ENCODE peak calls at places on chromosome 19, in seven cellular contexts. One of them, this sample, is unnamed.

GRCh38 chr19:32519023-32519422 is 62.0 kb upstream of the PDCD5 start:
- DNase-seq in GM12865: peak
- DNase-seq in HepG2: no peak
- DNase-seq in foreskin fibroblast: no peak
- DNase-seq in activated gamma-delta T cell treated with anti-CD3 and anti-CD28 coated beads, Interleukin-2, amount 50 U/mL, for 16 hours: no peak
- DNase-seq in colonic mucosa: no peak
- DNase-seq in NCI-H774: no peak
- DNase-seq in this sample: no peak

GRCh38 chr19:39327990-39328705 is 7.5 kb upstream of the LRFN1 start:
- DNase-seq in GM12865: peak
- DNase-seq in HepG2: peak
- DNase-seq in NCI-H774: peak
- DNase-seq in activated gamma-delta T cell treated with anti-CD3 and anti-CD28 coated beads, Interleukin-2, amount 50 U/mL, for 16 hours: peak
- DNase-seq in foreskin fibroblast: peak
- DNase-seq in colonic mucosa: peak
- DNase-seq in this sample: peak

GRCh38 chr19:8209111-8209964 is at the start of gene CERS4:
- DNase-seq in colonic mucosa: peak
- DNase-seq in GM12865: peak
- DNase-seq in activated gamma-delta T cell treated with anti-CD3 and anti-CD28 coated beads, Interleukin-2, amount 50 U/mL, for 16 hours: peak
- DNase-seq in foreskin fibroblast: no peak
- DNase-seq in NCI-H774: peak
- DNase-seq in HepG2: peak
- DNase-seq in this sample: peak

GRCh38 chr19:53608381-53608780 is 23.4 kb upstream of the DPRX start:
- DNase-seq in GM12865: no peak
- DNase-seq in NCI-H774: no peak
- DNase-seq in foreskin fibroblast: no peak
- DNase-seq in colonic mucosa: no peak
- DNase-seq in HepG2: no peak
- DNase-seq in activated gamma-delta T cell treated with anti-CD3 and anti-CD28 coated beads, Interleukin-2, amount 50 U/mL, for 16 hours: no peak
- DNase-seq in this sample: no peak

GRCh38 chr19:54325194-54325621 is 12.2 kb upstream of the LILRA5 start:
- DNase-seq in HepG2: peak
- DNase-seq in activated gamma-delta T cell treated with anti-CD3 and anti-CD28 coated beads, Interleukin-2, amount 50 U/mL, for 16 hours: peak
- DNase-seq in foreskin fibroblast: peak
- DNase-seq in GM12865: peak
- DNase-seq in colonic mucosa: peak
- DNase-seq in NCI-H774: no peak
- DNase-seq in this sample: peak

GRCh38 chr19:50206191-50206590 is 2.8 kb downstream of the MYH14 start:
- DNase-seq in activated gamma-delta T cell treated with anti-CD3 and anti-CD28 coated beads, Interleukin-2, amount 50 U/mL, for 16 hours: no peak
- DNase-seq in NCI-H774: no peak
- DNase-seq in colonic mucosa: peak
- DNase-seq in foreskin fibroblast: no peak
- DNase-seq in GM12865: no peak
- DNase-seq in HepG2: no peak
- DNase-seq in this sample: no peak

GRCh38 chr19:49565261-49565660 is 15.1 kb downstream of the NOSIP start:
- DNase-seq in colonic mucosa: peak
- DNase-seq in NCI-H774: no peak
- DNase-seq in GM12865: no peak
- DNase-seq in HepG2: no peak
- DNase-seq in foreskin fibroblast: no peak
- DNase-seq in activated gamma-delta T cell treated with anti-CD3 and anti-CD28 coated beads, Interleukin-2, amount 50 U/mL, for 16 hours: no peak
- DNase-seq in this sample: no peak

GRCh38 chr19:40721936-40722661 is 5.2 kb downstream of the ITPKC start:
- DNase-seq in colonic mucosa: no peak
- DNase-seq in foreskin fibroblast: no peak
- DNase-seq in GM12865: no peak
- DNase-seq in activated gamma-delta T cell treated with anti-CD3 and anti-CD28 coated beads, Interleukin-2, amount 50 U/mL, for 16 hours: no peak
- DNase-seq in HepG2: no peak
- DNase-seq in NCI-H774: no peak
- DNase-seq in this sample: no peak

GRCh38 chr19:46950526-46951235 is 69.0 kb upstream of the NPAS1 start:
- DNase-seq in colonic mucosa: no peak
- DNase-seq in GM12865: peak
- DNase-seq in NCI-H774: no peak
- DNase-seq in activated gamma-delta T cell treated with anti-CD3 and anti-CD28 coated beads, Interleukin-2, amount 50 U/mL, for 16 hours: no peak
- DNase-seq in foreskin fibroblast: no peak
- DNase-seq in HepG2: no peak
- DNase-seq in this sample: no peak

GRCh38 chr19:47012620-47013019 is 7.0 kb upstream of the NPAS1 start:
- DNase-seq in activated gamma-delta T cell treated with anti-CD3 and anti-CD28 coated beads, Interleukin-2, amount 50 U/mL, for 16 hours: no peak
- DNase-seq in NCI-H774: no peak
- DNase-seq in HepG2: no peak
- DNase-seq in colonic mucosa: no peak
- DNase-seq in foreskin fibroblast: no peak
- DNase-seq in GM12865: no peak
- DNase-seq in this sample: no peak

GRCh38 chr19:39264306-39265290 is 3.6 kb upstream of the IFNL2 start:
- DNase-seq in HepG2: no peak
- DNase-seq in NCI-H774: no peak
- DNase-seq in foreskin fibroblast: no peak
- DNase-seq in colonic mucosa: no peak
- DNase-seq in GM12865: no peak
- DNase-seq in activated gamma-delta T cell treated with anti-CD3 and anti-CD28 coated beads, Interleukin-2, amount 50 U/mL, for 16 hours: no peak
- DNase-seq in this sample: no peak

GRCh38 chr19:20334760-20335159 is 167.7 kb downstream of the ZNF486 start:
- DNase-seq in GM12865: no peak
- DNase-seq in foreskin fibroblast: no peak
- DNase-seq in colonic mucosa: no peak
- DNase-seq in HepG2: no peak
- DNase-seq in NCI-H774: no peak
- DNase-seq in activated gamma-delta T cell treated with anti-CD3 and anti-CD28 coated beads, Interleukin-2, amount 50 U/mL, for 16 hours: no peak
- DNase-seq in this sample: no peak

GRCh38 chr19:7873304-7874079 is 698 bp downstream of the PRR36 start:
- DNase-seq in foreskin fibroblast: no peak
- DNase-seq in GM12865: no peak
- DNase-seq in colonic mucosa: no peak
- DNase-seq in NCI-H774: no peak
- DNase-seq in activated gamma-delta T cell treated with anti-CD3 and anti-CD28 coated beads, Interleukin-2, amount 50 U/mL, for 16 hours: no peak
- DNase-seq in HepG2: no peak
- DNase-seq in this sample: no peak

GRCh38 chr19:19538077-19538764 is at the start of gene CILP2:
- DNase-seq in colonic mucosa: peak
- DNase-seq in activated gamma-delta T cell treated with anti-CD3 and anti-CD28 coated beads, Interleukin-2, amount 50 U/mL, for 16 hours: no peak
- DNase-seq in foreskin fibroblast: no peak
- DNase-seq in GM12865: no peak
- DNase-seq in NCI-H774: peak
- DNase-seq in HepG2: no peak
- DNase-seq in this sample: peak

GRCh38 chr19:33233056-33233873 is 7.6 kb upstream of the SLC7A10 start:
- DNase-seq in foreskin fibroblast: no peak
- DNase-seq in HepG2: no peak
- DNase-seq in activated gamma-delta T cell treated with anti-CD3 and anti-CD28 coated beads, Interleukin-2, amount 50 U/mL, for 16 hours: no peak
- DNase-seq in colonic mucosa: no peak
- DNase-seq in NCI-H774: no peak
- DNase-seq in GM12865: no peak
- DNase-seq in this sample: no peak

GRCh38 chr19:32868206-32868950 is 1.2 kb downstream of the SLC7A9 start:
- DNase-seq in activated gamma-delta T cell treated with anti-CD3 and anti-CD28 coated beads, Interleukin-2, amount 50 U/mL, for 16 hours: no peak
- DNase-seq in NCI-H774: no peak
- DNase-seq in HepG2: no peak
- DNase-seq in GM12865: no peak
- DNase-seq in foreskin fibroblast: no peak
- DNase-seq in colonic mucosa: no peak
- DNase-seq in this sample: no peak

GRCh38 chr19:31261651-31262331 is 87.4 kb downstream of the TSHZ3 start:
- DNase-seq in GM12865: no peak
- DNase-seq in activated gamma-delta T cell treated with anti-CD3 and anti-CD28 coated beads, Interleukin-2, amount 50 U/mL, for 16 hours: no peak
- DNase-seq in colonic mucosa: peak
- DNase-seq in HepG2: no peak
- DNase-seq in foreskin fibroblast: no peak
- DNase-seq in NCI-H774: no peak
- DNase-seq in this sample: no peak

GRCh38 chr19:6873708-6874431 is 13.5 kb upstream of the ADGRE1 start:
- DNase-seq in colonic mucosa: peak
- DNase-seq in NCI-H774: no peak
- DNase-seq in foreskin fibroblast: no peak
- DNase-seq in HepG2: no peak
- DNase-seq in GM12865: no peak
- DNase-seq in activated gamma-delta T cell treated with anti-CD3 and anti-CD28 coated beads, Interleukin-2, amount 50 U/mL, for 16 hours: no peak
- DNase-seq in this sample: no peak

GRCh38 chr19:46932346-46932745 is 71.5 kb downstream of the ARHGAP35 start:
- DNase-seq in activated gamma-delta T cell treated with anti-CD3 and anti-CD28 coated beads, Interleukin-2, amount 50 U/mL, for 16 hours: no peak
- DNase-seq in GM12865: no peak
- DNase-seq in colonic mucosa: no peak
- DNase-seq in NCI-H774: no peak
- DNase-seq in foreskin fibroblast: no peak
- DNase-seq in HepG2: no peak
- DNase-seq in this sample: no peak

GRCh38 chr19:2207991-2208860 is 27.9 kb downstream of the PLEKHJ1 start:
- DNase-seq in activated gamma-delta T cell treated with anti-CD3 and anti-CD28 coated beads, Interleukin-2, amount 50 U/mL, for 16 hours: no peak
- DNase-seq in GM12865: peak
- DNase-seq in colonic mucosa: peak
- DNase-seq in NCI-H774: no peak
- DNase-seq in HepG2: no peak
- DNase-seq in foreskin fibroblast: peak
- DNase-seq in this sample: no peak

GRCh38 chr19:2014731-2015610 is 543 bp downstream of the BTBD2 start:
- DNase-seq in foreskin fibroblast: no peak
- DNase-seq in NCI-H774: no peak
- DNase-seq in colonic mucosa: no peak
- DNase-seq in HepG2: no peak
- DNase-seq in GM12865: peak
- DNase-seq in activated gamma-delta T cell treated with anti-CD3 and anti-CD28 coated beads, Interleukin-2, amount 50 U/mL, for 16 hours: no peak
- DNase-seq in this sample: peak

GRCh38 chr19:41563847-41564514 is 12.0 kb upstream of the CEACAM21 start:
- DNase-seq in GM12865: peak
- DNase-seq in foreskin fibroblast: no peak
- DNase-seq in activated gamma-delta T cell treated with anti-CD3 and anti-CD28 coated beads, Interleukin-2, amount 50 U/mL, for 16 hours: no peak
- DNase-seq in colonic mucosa: no peak
- DNase-seq in NCI-H774: no peak
- DNase-seq in HepG2: no peak
- DNase-seq in this sample: peak

GRCh38 chr19:3404324-3405260 is 38.2 kb downstream of the NFIC start:
- DNase-seq in activated gamma-delta T cell treated with anti-CD3 and anti-CD28 coated beads, Interleukin-2, amount 50 U/mL, for 16 hours: no peak
- DNase-seq in colonic mucosa: peak
- DNase-seq in NCI-H774: no peak
- DNase-seq in GM12865: no peak
- DNase-seq in HepG2: no peak
- DNase-seq in foreskin fibroblast: peak
- DNase-seq in this sample: no peak

GRCh38 chr19:16202320-16203255 is 4.9 kb downstream of the AP1M1 start:
- DNase-seq in HepG2: no peak
- DNase-seq in GM12865: peak
- DNase-seq in NCI-H774: no peak
- DNase-seq in foreskin fibroblast: peak
- DNase-seq in colonic mucosa: no peak
- DNase-seq in activated gamma-delta T cell treated with anti-CD3 and anti-CD28 coated beads, Interleukin-2, amount 50 U/mL, for 16 hours: no peak
- DNase-seq in this sample: no peak

GRCh38 chr19:10884273-10884672 is 12.9 kb downstream of the CARM1 start:
- DNase-seq in HepG2: no peak
- DNase-seq in NCI-H774: no peak
- DNase-seq in GM12865: no peak
- DNase-seq in foreskin fibroblast: peak
- DNase-seq in activated gamma-delta T cell treated with anti-CD3 and anti-CD28 coated beads, Interleukin-2, amount 50 U/mL, for 16 hours: no peak
- DNase-seq in colonic mucosa: no peak
- DNase-seq in this sample: no peak

GRCh38 chr19:17183271-17183757 is 31.8 kb upstream of the USE1 start:
- DNase-seq in foreskin fibroblast: no peak
- DNase-seq in HepG2: no peak
- DNase-seq in GM12865: no peak
- DNase-seq in activated gamma-delta T cell treated with anti-CD3 and anti-CD28 coated beads, Interleukin-2, amount 50 U/mL, for 16 hours: no peak
- DNase-seq in NCI-H774: no peak
- DNase-seq in colonic mucosa: no peak
- DNase-seq in this sample: no peak

GRCh38 chr19:43229315-43229714 is 23.9 kb upstream of the PSG4 start:
- DNase-seq in HepG2: peak
- DNase-seq in foreskin fibroblast: no peak
- DNase-seq in colonic mucosa: no peak
- DNase-seq in GM12865: no peak
- DNase-seq in activated gamma-delta T cell treated with anti-CD3 and anti-CD28 coated beads, Interleukin-2, amount 50 U/mL, for 16 hours: no peak
- DNase-seq in NCI-H774: no peak
- DNase-seq in this sample: no peak

GRCh38 chr19:5828661-5829566 is 10.6 kb downstream of the FUT6 start:
- DNase-seq in NCI-H774: no peak
- DNase-seq in GM12865: peak
- DNase-seq in activated gamma-delta T cell treated with anti-CD3 and anti-CD28 coated beads, Interleukin-2, amount 50 U/mL, for 16 hours: peak
- DNase-seq in colonic mucosa: no peak
- DNase-seq in foreskin fibroblast: no peak
- DNase-seq in HepG2: no peak
- DNase-seq in this sample: no peak

GRCh38 chr19:51593969-51594773 is 23.1 kb downstream of the ZNF175 start:
- DNase-seq in NCI-H774: peak
- DNase-seq in activated gamma-delta T cell treated with anti-CD3 and anti-CD28 coated beads, Interleukin-2, amount 50 U/mL, for 16 hours: peak
- DNase-seq in foreskin fibroblast: peak
- DNase-seq in GM12865: peak
- DNase-seq in colonic mucosa: peak
- DNase-seq in HepG2: peak
- DNase-seq in this sample: peak

GRCh38 chr19:52640916-52641315 is 2.8 kb upstream of the ZNF83 start:
- DNase-seq in NCI-H774: no peak
- DNase-seq in HepG2: no peak
- DNase-seq in foreskin fibroblast: peak
- DNase-seq in activated gamma-delta T cell treated with anti-CD3 and anti-CD28 coated beads, Interleukin-2, amount 50 U/mL, for 16 hours: no peak
- DNase-seq in colonic mucosa: no peak
- DNase-seq in GM12865: no peak
- DNase-seq in this sample: no peak